ENCODE peak calls at places on chromosomes 4 and X, in five cellular contexts. Y is IMR-90, T is esophagus squamous epithelium, E is body of pancreas, W is pancreas. N is an unnamed sample.

GRCh38 chrX:110317820-110318663 is at the start of gene AMMECR1:
- DNase-seq in W (peak), E (peak), Y (peak), T (peak), N (peak)

GRCh38 chr4:81688085-81688484 is 216.4 kb upstream of the RASGEF1B start:
- DNase-seq in Y (no peak), T (no peak), E (no peak), W (no peak), N (no peak)

GRCh38 chr4:122603156-122603574 is 17.7 kb downstream of the IL21 start:
- DNase-seq in Y (peak), E (no peak), W (no peak), T (no peak), N (no peak)

GRCh38 chrX:11363069-11363594 is 69.9 kb downstream of the AMELX start:
- DNase-seq in T (no peak), E (peak), W (no peak), Y (no peak), N (no peak)

GRCh38 chr4:2281575-2282343 is 19.9 kb upstream of the MXD4 start:
- DNase-seq in T (no peak), W (no peak), Y (no peak), E (peak), N (no peak)

GRCh38 chr4:158787718-158788441 is 19.1 kb downstream of the FNIP2 start:
- DNase-seq in Y (no peak), W (no peak), E (no peak), T (no peak), N (no peak)

GRCh38 chr4:22531226-22531625 is 15.4 kb upstream of the ADGRA3 start:
- DNase-seq in W (no peak), Y (no peak), E (no peak), T (no peak), N (no peak)

GRCh38 chr4:128315756-128316520 is 28.3 kb upstream of the PGRMC2 start:
- DNase-seq in W (no peak), E (no peak), T (no peak), Y (no peak), N (no peak)

GRCh38 chr4:48475770-48476169 is 7.4 kb upstream of the SLC10A4 start:
- DNase-seq in E (no peak), W (no peak), T (no peak), Y (no peak), N (no peak)

GRCh38 chr4:10185518-10186227 is 69.1 kb upstream of the WDR1 start:
- DNase-seq in T (no peak), E (no peak), W (no peak), Y (no peak), N (no peak)

GRCh38 chrX:45445745-45446412 is 245.2 kb upstream of the DIPK2B start:
- DNase-seq in E (no peak), T (no peak), W (no peak), Y (peak), N (no peak)

GRCh38 chr4:188042191-188042590 is 46.6 kb downstream of the ZFP42 start:
- DNase-seq in W (no peak), T (no peak), E (no peak), Y (no peak), N (no peak)

GRCh38 chr4:172952052-172952451 is 216.6 kb upstream of the GALNT7 start:
- DNase-seq in W (no peak), Y (no peak), T (no peak), E (no peak), N (no peak)

GRCh38 chrX:107674480-107675364 is 46.4 kb downstream of the PRPS1 start:
- DNase-seq in T (peak), W (no peak), Y (no peak), E (peak), N (peak)

GRCh38 chrX:10041383-10041782 is 74.2 kb downstream of the CLDN34 start:
- DNase-seq in E (no peak), T (no peak), Y (peak), W (no peak), N (no peak)

GRCh38 chrX:16825306-16826035 is 39.2 kb downstream of the TXLNG start:
- DNase-seq in W (no peak), E (no peak), Y (peak), T (no peak), N (no peak)

GRCh38 chr4:152606800-152607577 is 71.1 kb upstream of the FBXW7 start:
- DNase-seq in E (no peak), Y (no peak), T (no peak), W (no peak), N (no peak)

GRCh38 chrX:17632942-17633341 is 104.4 kb upstream of the SCML1 start:
- DNase-seq in E (no peak), W (no peak), T (no peak), Y (peak), N (no peak)

GRCh38 chr4:38160487-38161207 is 200.4 kb downstream of the PTTG2 start:
- DNase-seq in T (no peak), W (no peak), Y (peak), E (peak), N (no peak)

GRCh38 chr4:188619456-188620149 is 480.4 kb downstream of the TRIML1 start:
- DNase-seq in W (no peak), E (no peak), T (no peak), Y (no peak), N (no peak)

GRCh38 chrX:37989304-37989703 is 17.0 kb upstream of the SYTL5 start:
- DNase-seq in W (no peak), E (no peak), Y (no peak), T (no peak), N (no peak)

GRCh38 chr4:98929341-98930267 is 671 bp upstream of the EIF4E start:
- DNase-seq in T (no peak), W (peak), E (peak), Y (peak), N (peak)

GRCh38 chr4:149292422-149293055 is 523.1 kb downstream of the IQCM start:
- DNase-seq in Y (no peak), W (no peak), T (no peak), E (no peak), N (no peak)

GRCh38 chr4:138865765-138866164 is 149.8 kb upstream of the NOCT start:
- DNase-seq in W (no peak), Y (no peak), T (no peak), E (no peak), N (no peak)

GRCh38 chr4:138863160-138863559 is 152.4 kb upstream of the NOCT start:
- DNase-seq in Y (no peak), W (no peak), E (no peak), T (no peak), N (no peak)

GRCh38 chr4:138866314-138866713 is 149.3 kb upstream of the NOCT start:
- DNase-seq in T (no peak), Y (no peak), W (no peak), E (no peak), N (no peak)

GRCh38 chr4:138867404-138867803 is 148.2 kb upstream of the NOCT start:
- DNase-seq in W (no peak), T (no peak), Y (no peak), E (no peak), N (no peak)

DNA sequence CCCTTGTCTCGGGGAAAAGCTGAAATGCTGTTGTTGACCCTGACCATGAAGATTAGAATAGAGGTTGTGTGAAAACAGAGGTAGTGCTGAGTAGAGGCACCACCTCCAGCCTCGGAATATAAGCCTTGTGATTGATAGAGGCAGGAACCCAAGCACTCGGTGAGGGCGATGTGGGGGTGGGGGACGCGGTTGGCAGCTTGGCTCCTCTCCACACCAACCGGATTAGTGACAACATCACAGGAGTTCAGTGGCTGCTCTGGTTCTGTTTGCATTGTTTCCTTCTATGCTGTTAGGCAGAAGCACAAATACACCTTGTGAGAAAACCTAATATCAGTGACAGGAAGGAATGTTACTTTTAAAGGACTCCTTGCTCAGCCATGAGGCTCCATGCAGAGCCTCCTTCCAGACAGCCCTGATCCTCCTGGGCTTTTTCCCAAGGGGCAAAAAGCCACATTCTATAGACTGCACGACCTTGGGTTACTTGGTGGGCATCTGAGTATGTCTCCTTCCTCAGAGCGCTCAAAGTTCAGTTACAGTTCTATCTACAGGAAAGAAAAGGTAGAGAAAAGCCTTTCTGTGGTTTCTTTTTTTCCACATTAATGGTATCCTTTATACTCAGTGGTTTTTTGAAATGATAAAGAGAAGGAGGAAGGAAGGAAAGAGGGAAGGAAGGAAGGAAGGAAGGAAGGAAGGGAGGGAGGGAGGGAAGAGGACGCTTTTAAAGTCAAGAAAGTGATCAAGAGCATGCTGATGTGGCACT is 150.4 kb upstream of the NOCT start:
- DNase-seq in Y (no peak), E (peak), T (no peak), W (no peak), N (no peak)
- H3K4me3 ChIP-seq in Y (no peak), E (no peak), T (no peak), W (no peak), N (no peak)

GRCh38 chrX:131837325-131837724 is 185.8 kb upstream of the STK26 start:
- DNase-seq in T (no peak), W (no peak), Y (no peak), E (no peak), N (no peak)

GRCh38 chrX:131845201-131845600 is 177.9 kb upstream of the STK26 start:
- DNase-seq in T (no peak), W (no peak), Y (no peak), E (no peak), N (no peak)

GRCh38 chrX:131843996-131844395 is 179.1 kb upstream of the STK26 start:
- DNase-seq in W (no peak), T (no peak), E (no peak), Y (no peak), N (no peak)

GRCh38 chrX:131841496-131842410 is 181.3 kb upstream of the STK26 start:
- DNase-seq in W (no peak), T (no peak), Y (peak), E (peak), N (no peak)

DNA sequence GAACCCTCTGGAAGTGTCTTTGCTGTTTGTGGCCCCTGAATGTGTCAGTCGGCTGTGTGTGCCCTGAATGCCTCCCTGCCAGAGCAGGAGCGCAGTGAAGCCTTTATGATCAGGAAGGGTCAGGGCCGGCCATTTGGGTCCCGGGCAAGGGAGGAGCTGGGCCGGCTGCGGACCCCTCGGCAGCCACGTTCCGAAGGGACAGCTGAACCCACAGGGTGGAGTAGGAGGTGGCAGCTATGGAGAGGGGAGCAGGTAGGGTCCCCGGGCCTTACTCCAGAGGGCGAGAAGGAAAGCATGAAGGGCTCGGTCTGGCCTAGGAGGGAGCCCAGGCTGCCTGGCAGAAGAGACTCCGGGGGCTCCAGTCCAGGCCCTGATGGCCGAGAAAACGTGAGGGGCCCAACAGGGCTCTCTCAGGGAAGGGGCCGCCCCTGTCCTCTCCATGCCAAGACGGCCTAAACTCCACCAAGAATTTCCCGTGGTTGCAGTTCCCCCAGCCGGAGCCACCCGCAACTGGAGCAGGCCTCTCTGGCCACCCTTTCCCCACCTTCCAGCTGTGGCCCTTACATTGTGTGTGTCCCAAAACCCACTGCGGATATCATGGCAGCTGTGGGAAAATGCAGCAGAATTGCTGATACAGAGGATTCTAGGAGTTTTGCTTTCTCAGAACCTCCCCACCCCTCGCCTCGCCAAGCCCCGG is 182.2 kb upstream of the STK26 start:
- DNase-seq in T (no peak), Y (no peak), W (no peak), E (no peak), N (no peak)
- H3K27ac ChIP-seq in T (no peak), Y (no peak), W (no peak), E (no peak), N (no peak)

DNA sequence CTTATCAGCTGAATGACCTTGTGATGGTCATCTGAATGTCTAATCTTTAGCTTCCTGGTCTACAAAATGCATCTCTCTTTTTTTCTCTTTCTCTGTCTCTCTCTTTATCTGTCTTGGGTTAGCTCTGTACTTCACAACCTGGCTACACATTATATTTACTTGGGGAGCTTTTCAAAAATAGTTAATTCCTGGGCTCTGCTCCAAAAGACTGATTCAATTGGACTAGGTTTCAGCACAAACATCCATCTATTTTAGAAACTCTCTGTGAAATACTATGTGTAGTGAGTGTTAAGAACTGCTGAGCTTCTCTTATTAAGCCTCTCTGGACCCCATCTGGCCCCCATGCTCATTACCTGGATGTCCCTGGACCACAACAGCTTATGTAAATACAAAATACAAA is 14.6 kb upstream of the BOD1L1 start:
- DNase-seq in Y (peak), W (no peak), T (no peak), E (no peak), N (no peak)
- H3K4me3 ChIP-seq in Y (no peak), W (no peak), T (no peak), E (no peak), N (no peak)

GRCh38 chr4:6992728-6993655 is 50.2 kb upstream of the TADA2B start:
- DNase-seq in T (no peak), Y (peak), W (no peak), E (peak), N (peak)
- H3K27ac ChIP-seq in T (peak), Y (no peak), W (peak), E (no peak), N (peak)

GRCh38 chrX:49921109-49921508 is 1.3 kb upstream of the CLCN5 start:
- DNase-seq in W (no peak), T (no peak), Y (no peak), E (no peak), N (no peak)

GRCh38 chrX:49922291-49923241 is at the start of gene CLCN5:
- DNase-seq in T (peak), Y (peak), E (peak), W (peak), N (peak)

GRCh38 chrX:49915352-49916222 is 6.8 kb upstream of the CLCN5 start:
- DNase-seq in E (peak), Y (peak), W (no peak), T (no peak), N (no peak)

DNA sequence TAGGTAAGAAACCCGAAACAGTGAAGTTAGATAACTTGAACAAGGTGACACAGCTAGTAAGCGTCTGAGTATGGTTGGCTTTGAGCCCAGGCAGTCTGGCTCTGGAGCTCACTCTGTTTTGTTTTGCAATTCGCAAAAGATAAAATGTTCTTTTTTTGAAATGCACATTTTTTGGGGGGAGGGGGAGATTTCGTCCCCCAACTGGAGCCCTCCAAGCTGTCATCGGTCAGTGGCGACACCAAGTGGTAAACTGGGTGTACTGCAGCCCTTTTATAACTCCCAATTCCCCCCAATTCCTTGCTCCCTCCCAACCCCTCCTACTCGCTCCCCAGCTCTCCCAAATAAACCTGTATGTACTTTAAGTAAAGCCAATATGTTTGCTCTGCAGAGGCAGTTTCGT is 2.8 kb upstream of the CLCN5 start:
- DNase-seq in E (peak), T (no peak), Y (peak), W (no peak), N (no peak)
- H3K4me3 ChIP-seq in E (no peak), T (no peak), Y (no peak), W (no peak), N (no peak)

GRCh38 chr4:40550900-40551546 is 78.6 kb downstream of the RBM47 start:
- DNase-seq in Y (peak), T (no peak), E (peak), W (no peak), N (no peak)

GRCh38 chr4:40553995-40554394 is 75.7 kb downstream of the RBM47 start:
- DNase-seq in E (peak), W (no peak), T (no peak), Y (no peak), N (no peak)

GRCh38 chr4:40548256-40548655 is 81.4 kb downstream of the RBM47 start:
- DNase-seq in W (no peak), E (no peak), Y (peak), T (no peak), N (no peak)

GRCh38 chr4:40555176-40555900 is 74.3 kb downstream of the RBM47 start:
- DNase-seq in W (no peak), Y (no peak), T (no peak), E (no peak), N (no peak)

GRCh38 chr4:40552536-40552935 is 77.1 kb downstream of the RBM47 start:
- DNase-seq in W (no peak), T (no peak), E (peak), Y (no peak), N (no peak)
- H3K27ac ChIP-seq in W (peak), T (peak), E (peak), Y (no peak), N (peak)

GRCh38 chr4:32824321-32824720 is 2104.2 kb downstream of the PCDH7 start:
- DNase-seq in E (no peak), Y (no peak), W (no peak), T (no peak), N (no peak)

GRCh38 chr4:32831104-32831503 is 2110.9 kb downstream of the PCDH7 start:
- DNase-seq in T (no peak), W (no peak), Y (no peak), E (no peak), N (no peak)

GRCh38 chr4:32830160-32830559 is 2110.0 kb downstream of the PCDH7 start:
- DNase-seq in Y (no peak), E (no peak), W (no peak), T (no peak), N (no peak)

DNA sequence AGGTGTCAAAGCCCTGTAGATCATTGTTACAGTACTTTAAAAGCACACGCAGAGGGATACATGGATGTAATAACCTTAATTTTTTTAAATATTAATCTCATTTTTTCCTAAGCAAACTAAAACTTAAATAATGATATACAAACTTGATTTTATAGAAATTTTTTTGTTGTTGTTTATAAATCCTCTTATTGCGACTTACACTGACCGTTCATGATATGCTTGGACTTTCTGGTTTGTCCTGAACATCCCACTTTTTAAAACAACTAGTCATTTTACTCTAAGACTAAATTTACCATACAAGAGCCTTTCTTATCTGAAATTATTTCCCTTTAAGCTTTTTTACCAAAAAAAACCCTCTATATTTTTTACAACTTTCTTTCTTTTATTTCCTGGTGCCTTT is 2106.0 kb downstream of the PCDH7 start:
- DNase-seq in T (no peak), E (no peak), Y (no peak), W (no peak), N (no peak)
- H3K4me3 ChIP-seq in T (no peak), E (no peak), Y (no peak), W (no peak), N (no peak)

DNA sequence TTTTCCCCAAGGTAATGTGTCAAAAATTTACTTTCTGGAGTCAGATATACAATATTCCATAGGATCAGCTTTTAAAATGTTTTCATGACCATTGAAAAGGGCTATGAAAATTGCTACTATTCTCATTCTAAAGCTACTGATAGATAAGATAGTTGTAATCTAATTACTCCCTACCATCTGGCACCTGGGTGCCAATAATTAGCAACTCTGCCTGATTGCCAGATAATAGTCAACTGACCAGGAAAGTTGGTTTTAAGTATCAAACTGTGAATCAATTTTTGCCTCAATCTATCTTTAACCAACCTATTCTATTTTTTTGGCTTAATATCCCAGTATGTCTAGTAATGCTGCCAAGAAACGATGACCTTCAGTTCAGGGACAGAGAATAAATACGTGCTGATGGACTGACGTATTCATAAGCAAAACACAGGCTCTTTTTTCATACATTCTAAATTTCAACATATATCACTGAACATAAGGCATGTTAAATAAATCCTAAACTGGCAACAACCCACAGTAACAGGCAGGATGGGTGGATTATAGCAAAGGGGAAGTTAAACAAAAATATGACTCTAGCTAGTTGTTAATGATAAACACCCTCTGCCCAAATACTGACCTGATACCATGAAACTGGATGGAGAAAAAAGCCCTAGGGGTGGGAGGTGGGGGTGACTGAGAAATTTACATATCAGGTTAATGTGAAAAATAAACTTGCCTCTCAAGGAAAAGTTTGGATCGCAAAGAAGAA is 18.2 kb downstream of the SH3RF1 start:
- DNase-seq in T (no peak), W (no peak), E (no peak), Y (peak), N (no peak)
- H3K27ac ChIP-seq in T (no peak), W (peak), E (peak), Y (no peak), N (no peak)